ENCODE peak calls at places on chromosome 4, in four cellular contexts. K is stomach, C is fibroblast of lung, S is OCI-LY7. W is an unnamed sample.

GRCh38 chr4:162497564-162498167 is 333.9 kb upstream of the FSTL5 start:
- DNase-seq in K (no peak), S (peak; percentile 53), C (peak; percentile 63), W (no peak)

GRCh38 chr4:164924670-164925238 is 47.8 kb downstream of the APELA start:
- DNase-seq in C (no peak), S (no peak), K (no peak), W (no peak)

GRCh38 chr4:166622425-166622977 is 611.8 kb downstream of the SPOCK3 start:
- DNase-seq in C (no peak), K (no peak), S (no peak), W (peak; percentile 41)

GRCh38 chr4:91111556-91111955 is 984.4 kb downstream of the CCSER1 start:
- DNase-seq in C (no peak), S (no peak), K (no peak), W (no peak)

GRCh38 chr4:75831856-75832405 is 70.3 kb downstream of the PPEF2 start:
- DNase-seq in S (no peak), K (no peak), C (no peak), W (no peak)

GRCh38 chr4:93302310-93302709 is 526.2 kb upstream of the ATOH1 start:
- DNase-seq in S (no peak), C (no peak), K (no peak), W (no peak)

GRCh38 chr4:148214529-148215166 is 227.6 kb downstream of the NR3C2 start:
- DNase-seq in S (no peak), K (no peak), C (peak; percentile 54), W (peak; percentile 21)

GRCh38 chr4:72505314-72505744 is 63.7 kb downstream of the ADAMTS3 start:
- DNase-seq in C (peak; percentile 73), S (peak; percentile 37), K (no peak), W (peak; percentile 75)

GRCh38 chr4:37892641-37893040 is 1.8 kb downstream of the TBC1D1 start:
- DNase-seq in K (no peak), C (no peak), S (peak; percentile 74), W (no peak)

GRCh38 chr4:91826186-91826585 is 477.6 kb upstream of the GRID2 start:
- DNase-seq in C (no peak), S (no peak), K (no peak), W (no peak)

GRCh38 chr4:164204434-164204833 is 549.5 kb upstream of the SMIM31 start:
- DNase-seq in C (peak; percentile 11), K (no peak), S (no peak), W (no peak)

GRCh38 chr4:39621582-39621981 is 17.1 kb downstream of the SMIM14 start:
- DNase-seq in K (peak; percentile 44), C (peak; percentile 69), S (no peak), W (peak; percentile 46)

GRCh38 chr4:32789026-32789608 is 2068.9 kb downstream of the PCDH7 start:
- DNase-seq in K (no peak), S (no peak), C (peak; percentile 62), W (no peak)

DNA sequence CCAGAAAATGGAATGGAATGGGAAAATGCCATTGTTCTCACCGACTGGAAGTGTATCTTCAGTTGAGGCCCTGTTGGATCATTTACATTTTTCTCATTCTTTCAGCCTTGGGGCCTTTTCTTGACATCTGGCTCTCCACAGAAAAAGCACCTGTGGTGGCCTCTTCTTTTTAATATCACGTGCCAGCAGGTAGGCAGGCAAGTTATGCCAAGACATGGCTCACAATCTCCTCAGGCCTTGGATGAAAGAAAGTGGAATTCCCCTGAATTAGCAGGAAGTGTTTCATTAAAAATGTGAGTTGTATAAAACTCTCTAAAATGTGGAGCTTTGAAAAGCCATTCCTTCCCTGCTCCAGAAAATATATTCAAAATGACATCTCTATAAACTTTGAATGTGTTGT is 122.1 kb downstream of the FRAS1 start:
- DNase-seq in C (no peak), K (no peak), S (no peak), W (no peak)
- TF ChIP-seq CTCF in C (no peak), K (no peak), S (no peak), W (no peak)

DNA sequence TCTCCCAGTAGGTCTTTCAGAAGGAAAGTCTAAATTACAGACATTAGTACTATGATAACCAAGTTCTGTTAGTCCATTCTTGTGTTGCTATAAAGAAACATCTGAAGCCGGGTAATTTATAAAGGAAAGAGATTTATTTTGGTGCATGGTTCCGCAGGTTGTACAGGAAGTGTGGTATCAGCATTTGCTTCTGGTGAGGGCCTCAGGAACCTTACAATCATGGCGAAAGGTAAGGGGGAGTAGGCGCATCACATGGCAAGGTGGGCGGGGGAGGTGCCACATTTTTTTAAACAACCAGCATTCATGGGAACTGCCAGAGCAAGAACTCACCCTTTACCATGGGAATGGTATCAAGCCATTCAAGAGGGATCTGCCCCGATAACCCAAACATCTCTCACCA is 26.2 kb upstream of the USP46 start:
- DNase-seq in K (no peak), S (no peak), C (no peak), W (no peak)
- H3K4me3 ChIP-seq in K (no peak overlapping the region), S (no peak overlapping the region), C (no peak overlapping the region), W (no peak overlapping the region)

DNA sequence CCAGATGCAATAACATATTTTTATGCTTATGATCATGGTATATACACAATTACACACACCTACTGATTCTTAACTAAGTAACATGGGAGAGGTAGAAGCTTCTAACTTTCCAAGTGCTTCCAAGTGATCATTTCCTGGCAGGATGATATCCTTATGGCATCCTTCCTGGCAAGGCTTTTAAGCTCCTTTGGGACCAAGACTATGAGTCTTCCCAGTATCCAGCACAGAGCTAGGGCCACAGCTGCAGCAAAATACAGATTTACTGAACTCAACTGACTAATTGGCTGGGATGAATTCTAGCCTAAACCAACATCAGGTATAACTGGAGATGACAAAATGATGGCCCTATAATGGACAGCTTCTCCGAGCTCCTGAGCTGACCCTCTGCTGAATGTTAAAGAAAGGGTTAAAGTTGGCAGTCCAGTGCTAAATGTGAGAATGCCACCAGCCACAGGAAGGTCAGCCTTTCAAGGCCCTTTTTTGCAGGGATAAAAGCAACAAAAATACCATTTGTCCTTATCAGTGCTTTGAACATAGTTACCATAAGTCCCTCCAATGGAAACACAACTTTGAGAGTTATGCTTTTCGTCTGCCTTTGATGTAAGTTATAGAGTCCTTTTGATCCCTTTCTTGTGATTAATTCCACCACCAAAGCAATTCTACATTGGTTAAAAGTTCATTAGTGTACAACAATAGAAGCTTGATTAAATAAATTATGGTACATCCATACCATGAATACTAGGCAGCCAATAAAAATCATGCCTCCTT is 73.4 kb downstream of the MGST2 start:
- DNase-seq in S (no peak), K (no peak), C (no peak), W (no peak)
- H3K4me1 ChIP-seq in S (peaks cover 5% of the 10 kb centered on the region), K (peaks cover 41% of the 10 kb centered on the region), C (peaks cover 7% of the 10 kb centered on the region), W (peaks cover 29% of the 10 kb centered on the region)

GRCh38 chr4:576991-577498 is 950 bp upstream of the TMEM271 start:
- DNase-seq in C (no peak), K (no peak), S (no peak), W (no peak)

GRCh38 chr4:576245-576821 is at the start of gene TMEM271:
- DNase-seq in S (no peak), C (no peak), K (no peak), W (no peak)

GRCh38 chr4:574346-575161 is 1.5 kb downstream of the TMEM271 start:
- DNase-seq in K (no peak), C (no peak), S (no peak), W (no peak)

GRCh38 chr4:573122-573892 is 2.8 kb downstream of the TMEM271 start:
- DNase-seq in S (no peak), K (no peak), C (no peak), W (no peak)

GRCh38 chr4:575281-576141 is 584 bp downstream of the TMEM271 start:
- DNase-seq in S (no peak), K (no peak), C (peak; percentile 65), W (no peak)
- TF ChIP-seq CTCF in S (no peak), K (no peak), C (no peak), W (no peak)

GRCh38 chr4:2756691-2757350 is 685 bp upstream of the TNIP2 start:
- DNase-seq in C (no peak), K (no peak), S (no peak), W (no peak)

GRCh38 chr4:2753444-2753843 is 2.7 kb downstream of the TNIP2 start:
- DNase-seq in S (no peak), K (no peak), C (no peak), W (no peak)

GRCh38 chr4:2757426-2757825 is 1.3 kb upstream of the TNIP2 start:
- DNase-seq in C (no peak), S (no peak), K (no peak), W (no peak)

GRCh38 chr4:2755821-2756690 is at the start of gene TNIP2:
- DNase-seq in C (peak; percentile 83), K (peak; percentile 91), S (peak; percentile 80), W (peak; percentile 86)

DNA sequence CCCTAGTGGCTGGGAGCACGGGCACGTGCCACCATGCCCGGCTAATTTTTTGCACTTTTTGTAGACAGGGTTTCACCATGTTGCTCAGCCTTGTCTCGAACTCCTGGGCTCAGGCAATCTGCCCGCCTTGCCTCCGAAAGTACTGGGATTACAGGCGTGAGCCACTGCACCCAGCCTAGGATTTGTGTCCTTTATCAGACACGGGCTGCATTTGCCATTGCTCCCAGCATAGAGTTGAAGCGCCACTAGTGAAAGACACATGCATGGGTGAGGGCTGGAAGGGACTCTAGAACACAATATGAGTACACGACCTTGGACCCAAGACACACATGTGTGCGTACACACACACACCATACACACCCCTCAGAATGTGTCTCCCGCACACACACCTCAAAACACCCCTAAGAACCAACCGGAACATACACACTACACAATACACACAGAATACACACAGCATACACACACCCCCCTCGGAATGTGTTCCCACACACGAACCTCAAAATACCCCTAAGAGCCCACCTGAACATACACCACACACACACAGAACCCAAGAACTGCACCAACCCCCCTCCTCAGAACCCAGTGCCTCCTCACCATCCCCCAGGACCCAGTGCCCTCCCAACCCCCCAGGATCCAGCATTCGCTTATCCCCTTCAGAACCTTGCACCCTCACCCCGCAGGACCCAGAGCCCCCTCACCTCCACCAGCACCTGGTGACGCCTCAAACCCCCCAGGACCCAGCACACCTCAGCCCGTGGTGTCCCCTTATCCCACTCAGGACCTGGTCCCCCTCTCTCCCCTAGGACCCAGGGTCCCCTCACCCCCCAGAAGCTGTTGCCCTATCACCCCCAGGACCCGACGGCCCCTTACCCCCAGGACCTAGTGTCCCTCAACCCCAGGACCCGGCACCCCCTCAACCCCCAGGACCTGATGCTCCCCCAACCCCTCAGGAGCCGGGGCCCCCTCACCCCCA is 1.0 kb downstream of the TNIP2 start:
- DNase-seq in C (no peak), S (no peak), K (no peak), W (no peak)
- H3K4me3 ChIP-seq in C (peak overlapping the region; percentile 72), S (peak overlapping the region; percentile 94), K (peak overlapping the region; percentile 83), W (peak overlapping the region; percentile 74)

GRCh38 chr4:139458999-139459398 is 5.1 kb downstream of the RAB33B start:
- DNase-seq in C (no peak), K (no peak), S (no peak), W (no peak)

GRCh38 chr4:139455187-139455586 is 1.3 kb downstream of the RAB33B start:
- DNase-seq in C (no peak), S (peak; percentile 18), K (no peak), W (no peak)

GRCh38 chr4:139454646-139455045 is 725 bp downstream of the RAB33B start:
- DNase-seq in S (peak; percentile 31), C (no peak), K (no peak), W (no peak)

GRCh38 chr4:139458543-139458942 is 4.6 kb downstream of the RAB33B start:
- DNase-seq in C (no peak), K (no peak), S (no peak), W (no peak)

DNA sequence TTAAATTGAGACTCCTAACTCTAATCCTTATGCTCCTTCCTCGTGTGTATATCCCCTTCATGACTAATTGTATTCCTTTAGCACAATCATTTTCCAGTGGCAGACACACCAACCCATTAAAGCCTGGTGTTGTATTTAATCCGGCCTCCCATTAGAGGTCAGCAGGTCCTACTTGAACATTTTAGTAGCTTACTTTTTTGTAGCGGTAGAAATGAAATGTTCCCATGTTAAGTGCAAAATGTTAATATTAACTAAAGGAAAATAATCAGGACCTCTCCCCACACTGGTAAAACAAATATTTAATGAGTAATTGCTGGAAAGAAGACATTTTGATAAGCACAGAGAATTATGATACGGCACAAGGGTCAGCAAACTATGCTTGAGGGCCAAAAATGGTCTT is 3.4 kb downstream of the RAB33B start:
- DNase-seq in C (no peak), S (no peak), K (no peak), W (no peak)
- H3K4me1 ChIP-seq in C (peaks cover 6% of the 10 kb centered on the region), S (peaks cover 34% of the 10 kb centered on the region), K (peaks cover 63% of the 10 kb centered on the region), W (no peaks in the 10 kb centered on the region)